ENCODE peak calls at places on chromosomes 5 and 9, in six cellular contexts. G is H1, S is HepG2, K is K562, L is HCT116, I is GM12878. B is an unnamed sample.

GRCh38 chr5:124519396-124519795 is 227.0 kb downstream of the ZNF608 start:
- DNase-seq in K (no peak), G (no peak), S (no peak), I (peak), L (no peak), B (no peak)

GRCh38 chr5:137320056-137321045 is 178.8 kb downstream of the SPOCK1 start:
- DNase-seq in S (peak), L (peak), K (peak), I (no peak), G (no peak), B (peak)

GRCh38 chr5:135238622-135239460 is 160.2 kb downstream of the MACROH2A1 start:
- DNase-seq in K (no peak), I (no peak), S (no peak), G (no peak), L (no peak), B (no peak)

GRCh38 chr5:119031047-119031886 is 39.6 kb upstream of the DMXL1 start:
- DNase-seq in K (no peak), S (no peak), L (no peak), G (no peak), I (peak), B (no peak)

GRCh38 chr9:78786794-78787193 is 489.9 kb downstream of the PSAT1 start:
- DNase-seq in S (no peak), I (no peak), K (no peak), L (no peak), G (no peak), B (no peak)

GRCh38 chr5:54469655-54470054 is 14.2 kb downstream of the HSPB3 start:
- DNase-seq in L (no peak), S (no peak), K (no peak), G (no peak), I (peak), B (no peak)

GRCh38 chr9:134178394-134178780 is 14.0 kb upstream of the RNU6ATAC start:
- DNase-seq in G (no peak), I (no peak), K (no peak), S (no peak), L (no peak), B (no peak)

GRCh38 chr9:15999422-16000339 is 446.8 kb downstream of the CCDC171 start:
- DNase-seq in G (no peak), L (peak), K (no peak), I (no peak), S (no peak), B (no peak)

GRCh38 chr9:129415031-129415953 is 205.6 kb downstream of the C9orf50 start:
- DNase-seq in G (no peak), I (no peak), S (peak), K (peak), L (no peak), B (no peak)

GRCh38 chr5:149745-150450 is 41.4 kb upstream of the LRRC14B start:
- DNase-seq in I (no peak), K (no peak), L (no peak), G (no peak), S (no peak), B (no peak)

GRCh38 chr5:163563112-163563511 is 57.7 kb downstream of the MAT2B start:
- DNase-seq in L (no peak), G (no peak), I (no peak), K (no peak), S (no peak), B (no peak)

GRCh38 chr9:78541868-78542267 is 244.9 kb downstream of the PSAT1 start:
- DNase-seq in I (no peak), L (no peak), S (no peak), G (no peak), K (no peak), B (no peak)

GRCh38 chr5:137492321-137492720 is 6.8 kb downstream of the SPOCK1 start:
- DNase-seq in I (no peak), K (no peak), S (no peak), G (no peak), L (no peak), B (no peak)

GRCh38 chr5:143261748-143262392 is 141.6 kb downstream of the NR3C1 start:
- DNase-seq in K (no peak), S (no peak), I (no peak), L (no peak), G (no peak), B (no peak)

GRCh38 chr9:36319183-36319582 is 60.9 kb upstream of the GNE start:
- DNase-seq in G (no peak), S (no peak), I (no peak), L (no peak), K (no peak), B (no peak)

GRCh38 chr9:77712533-77713130 is 64.5 kb upstream of the GNA14 start:
- DNase-seq in S (peak), K (no peak), L (no peak), G (no peak), I (no peak), B (no peak)

GRCh38 chr9:91119147-91119546 is 242.6 kb downstream of the AUH start:
- DNase-seq in I (no peak), K (no peak), S (no peak), G (no peak), L (no peak), B (no peak)

GRCh38 chr9:127802576-127803443 is at the start of gene FPGS:
- DNase-seq in S (peak), I (peak), L (peak), G (peak), K (peak), B (peak)

GRCh38 chr5:105530716-105531261 is 1968.2 kb upstream of the NUDT12 start:
- DNase-seq in S (no peak), L (no peak), I (no peak), K (no peak), G (no peak), B (no peak)

GRCh38 chr5:133381571-133382365 is 230.6 kb downstream of the FSTL4 start:
- DNase-seq in L (no peak), G (no peak), K (no peak), S (no peak), I (no peak), B (no peak)

GRCh38 chr5:158840193-158840592 is 259.5 kb downstream of the EBF1 start:
- DNase-seq in I (no peak), G (no peak), L (no peak), K (no peak), S (no peak), B (no peak)

GRCh38 chr9:80028501-80028900 is 456.7 kb downstream of the TLE4 start:
- DNase-seq in S (no peak), K (no peak), G (no peak), L (no peak), I (no peak), B (no peak)

GRCh38 chr9:70411141-70411929 is 3.1 kb downstream of the KLF9 start:
- DNase-seq in I (no peak), K (peak), L (no peak), S (peak), G (no peak), B (no peak)

GRCh38 chr9:70413427-70413797 is 1.0 kb downstream of the KLF9 start:
- DNase-seq in S (no peak), G (no peak), L (no peak), K (peak), I (no peak), B (no peak)

GRCh38 chr9:70413798-70414775 is at the start of gene KLF9:
- DNase-seq in G (peak), I (peak), S (peak), L (peak), K (peak), B (no peak)

GRCh38 chr9:70411930-70412677 is 2.4 kb downstream of the KLF9 start:
- DNase-seq in S (peak), G (peak), L (peak), I (peak), K (peak), B (no peak)

DNA sequence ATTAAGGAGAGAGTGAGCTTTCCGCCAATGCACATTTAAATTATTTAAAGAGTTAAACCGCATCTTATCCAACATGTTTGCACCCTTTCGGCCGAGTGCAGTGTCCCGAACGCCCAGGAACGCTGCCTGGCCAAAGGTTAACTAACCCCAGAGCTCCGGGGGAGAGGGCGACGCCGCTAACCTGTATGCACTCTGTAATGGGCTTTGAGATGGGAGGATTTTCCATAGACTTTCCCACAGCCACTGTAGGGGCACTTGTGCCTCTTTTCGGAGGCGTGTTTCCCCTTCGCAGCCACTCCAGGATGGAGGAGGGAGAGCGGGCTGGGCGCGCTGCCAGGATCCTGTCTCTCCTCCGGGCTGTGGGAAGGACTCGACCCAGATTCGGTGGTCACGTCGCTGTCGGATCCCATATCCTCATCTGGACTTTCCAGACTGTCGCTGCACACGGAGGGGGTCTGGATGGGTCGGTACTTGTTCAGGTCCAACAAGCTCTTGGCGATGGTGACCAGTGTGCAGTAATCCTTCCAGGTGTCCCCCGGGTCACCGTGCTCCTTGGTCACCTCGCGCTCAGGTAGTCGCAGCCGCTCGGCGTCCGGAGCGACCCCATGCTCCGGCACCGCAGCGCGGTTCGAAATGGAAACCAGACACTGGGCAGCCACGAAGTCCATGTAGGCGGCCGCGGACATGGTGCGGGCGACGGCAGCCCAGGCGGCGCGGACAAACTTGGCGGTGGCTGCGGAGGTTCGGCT is 1.6 kb downstream of the KLF9 start:
- DNase-seq in S (peak), K (peak), L (no peak), I (no peak), G (no peak), B (no peak)
- TF ChIP-seq YY1 in S (no peak), K (no peak), L (no peak), I (no peak), G (no peak), B (no peak)

GRCh38 chr5:176873541-176874172 is 25.5 kb downstream of the HK3 start:
- DNase-seq in G (no peak), L (no peak), K (no peak), I (no peak), S (no peak), B (no peak)
- TF ChIP-seq ZNF274 in G (no peak), L (no peak), K (no peak), I (no peak), S (no peak), B (no peak)

GRCh38 chr5:61866930-61867329 is 439.1 kb upstream of the KIF2A start:
- DNase-seq in G (no peak), S (no peak), L (peak), I (peak), K (peak), B (no peak)
- TF ChIP-seq YY1 in G (no peak), S (no peak), L (no peak), I (no peak), K (no peak), B (no peak)

DNA sequence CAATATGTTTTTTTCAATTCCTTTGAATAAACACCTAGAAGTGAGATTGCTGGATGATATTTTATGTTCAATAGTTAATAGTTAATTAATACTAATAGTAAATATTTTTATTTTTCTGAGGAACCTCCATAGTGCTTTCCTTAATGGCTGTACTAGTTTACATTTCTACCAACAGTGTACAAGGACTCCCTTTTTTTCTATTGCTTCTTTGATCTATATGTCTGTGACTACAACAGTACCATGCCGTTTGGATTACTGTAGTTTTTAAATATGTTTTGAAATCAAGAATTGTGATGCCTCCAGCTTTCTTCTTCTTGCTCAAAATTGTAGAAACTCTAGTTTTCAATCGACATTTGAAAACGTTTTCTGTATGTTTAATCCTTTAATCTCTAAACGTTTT is 39.5 kb upstream of the ADAMTS16 start:
- DNase-seq in I (no peak), G (no peak), K (no peak), S (no peak), L (no peak), B (no peak)
- TF ChIP-seq ZNF274 in I (no peak), G (no peak), K (no peak), S (no peak), L (no peak), B (no peak)